ENCODE peak calls at places on chromosomes 4 and X, in seven cellular contexts. F is A549, V is Peyer's patch, S is Calu3, A is ovary, Q is tibial artery, Y is foreskin fibroblast. D is an unnamed sample.

GRCh38 chr4:4418676-4419370 is 31.9 kb downstream of the NSG1 start:
- DNase-seq in F (no peak), V (peak), S (no peak), A (no peak), Q (no peak), Y (no peak), D (no peak)

GRCh38 chrX:11913001-11913400 is 155.0 kb downstream of the MSL3 start:
- DNase-seq in F (no peak), V (no peak), S (no peak), A (no peak), Q (no peak), Y (peak), D (no peak)

GRCh38 chr4:146193628-146194027 is 18.1 kb downstream of the LSM6 start:
- DNase-seq in F (no peak), V (no peak), S (no peak), A (no peak), Q (no peak), Y (no peak), D (no peak)

GRCh38 chr4:75841641-75842520 is 60.4 kb downstream of the PPEF2 start:
- DNase-seq in F (peak), V (no peak), S (no peak), A (no peak), Q (no peak), Y (no peak), D (no peak)

GRCh38 chrX:151920101-151920500 is 7.4 kb downstream of the MAGEA4 start:
- DNase-seq in F (no peak), V (no peak), S (no peak), A (peak), Q (no peak), Y (no peak), D (no peak)

GRCh38 chr4:13988347-13989265 is 361.1 kb upstream of the BOD1L1 start:
- DNase-seq in F (peak), V (no peak), S (no peak), A (peak), Q (peak), Y (peak), D (no peak)

GRCh38 chrX:100687128-100687527 is 43.1 kb downstream of the SRPX2 start:
- DNase-seq in F (no peak), V (no peak), S (no peak), A (no peak), Q (no peak), Y (no peak), D (no peak)

GRCh38 chrX:63526863-63527262 is 175.7 kb upstream of the SPIN4 start:
- DNase-seq in F (no peak), V (no peak), S (no peak), A (no peak), Q (no peak), Y (no peak), D (no peak)

GRCh38 chr4:86924805-86925204 is 10.0 kb upstream of the AFF1 start:
- DNase-seq in F (no peak), V (no peak), S (no peak), A (no peak), Q (no peak), Y (peak), D (no peak)

GRCh38 chr4:40739347-40739746 is 10.4 kb upstream of the NSUN7 start:
- DNase-seq in F (no peak), V (no peak), S (no peak), A (no peak), Q (no peak), Y (no peak), D (no peak)

GRCh38 chr4:105765690-105766407 is 57.3 kb downstream of the GSTCD start:
- DNase-seq in F (peak), V (no peak), S (peak), A (no peak), Q (no peak), Y (peak), D (no peak)

GRCh38 chrX:74438771-74439170 is 17.5 kb downstream of the SLC16A2 start:
- DNase-seq in F (no peak), V (no peak), S (no peak), A (no peak), Q (no peak), Y (no peak), D (no peak)

GRCh38 chr4:15895517-15895916 is 43.0 kb downstream of the FGFBP1 start:
- DNase-seq in F (no peak), V (no peak), S (no peak), A (no peak), Q (no peak), Y (no peak), D (no peak)

GRCh38 chr4:153529646-153530045 is 63.5 kb downstream of the TMEM131L start:
- DNase-seq in F (no peak), V (no peak), S (no peak), A (no peak), Q (no peak), Y (peak), D (no peak)

GRCh38 chr4:56787380-56787779 is 34.1 kb downstream of the SPINK2 start:
- DNase-seq in F (no peak), V (peak), S (no peak), A (peak), Q (no peak), Y (no peak), D (peak)

GRCh38 chr4:108036252-108036651 is 46.6 kb downstream of the HADH start:
- DNase-seq in F (no peak), V (peak), S (no peak), A (no peak), Q (no peak), Y (no peak), D (no peak)

GRCh38 chr4:83113429-83113786 is 1.1 kb downstream of the PLAC8 start:
- DNase-seq in F (no peak), V (no peak), S (no peak), A (no peak), Q (no peak), Y (no peak), D (no peak)

GRCh38 chrX:135595543-135595942 is 75.1 kb downstream of the INTS6L start:
- DNase-seq in F (no peak), V (no peak), S (no peak), A (no peak), Q (no peak), Y (no peak), D (no peak)

GRCh38 chr4:102217345-102217744 is 127.9 kb downstream of the SLC39A8 start:
- DNase-seq in F (no peak), V (no peak), S (no peak), A (no peak), Q (no peak), Y (peak), D (no peak)

GRCh38 chr4:63430105-63430504 is 979.1 kb downstream of the TECRL start:
- DNase-seq in F (no peak), V (no peak), S (no peak), A (no peak), Q (no peak), Y (no peak), D (no peak)

GRCh38 chr4:72295966-72296557 is 264.3 kb downstream of the NPFFR2 start:
- DNase-seq in F (peak), V (no peak), S (no peak), A (no peak), Q (no peak), Y (peak), D (no peak)

GRCh38 chr4:112296949-112297483 is at the start of gene ALPK1:
- DNase-seq in F (peak), V (no peak), S (peak), A (no peak), Q (no peak), Y (peak), D (no peak)

GRCh38 chr4:140257461-140258305 is 103.7 kb upstream of the MAML3 start:
- DNase-seq in F (no peak), V (no peak), S (no peak), A (no peak), Q (no peak), Y (peak), D (no peak)

GRCh38 chrX:8748855-8749254 is 16.9 kb upstream of the ANOS1 start:
- DNase-seq in F (peak), V (no peak), S (peak), A (no peak), Q (no peak), Y (peak), D (peak)

GRCh38 chr4:121900132-121900983 is 30.1 kb upstream of the BBS7 start:
- DNase-seq in F (peak), V (peak), S (peak), A (no peak), Q (no peak), Y (peak), D (peak)

GRCh38 chr4:95165926-95166524 is 382.7 kb downstream of the UNC5C start:
- DNase-seq in F (peak), V (no peak), S (peak), A (no peak), Q (no peak), Y (peak), D (peak)

GRCh38 chrX:264634-265455 is 16.3 kb upstream of the PLCXD1 start:
- DNase-seq in F (no peak), V (no peak), S (no peak), A (no peak), Q (peak), Y (peak), D (no peak)

GRCh38 chrX:154024271-154024670 is 4.6 kb upstream of the IRAK1 start:
- DNase-seq in F (no peak), V (no peak), S (no peak), A (no peak), Q (no peak), Y (no peak), D (no peak)

GRCh38 chrX:139049455-139049854 is 337.9 kb upstream of the FGF13 start:
- DNase-seq in F (no peak), V (no peak), S (no peak), A (no peak), Q (no peak), Y (peak), D (no peak)
- TF ChIP-seq CTCF in F (no peak), V (no peak), S (no peak), A (no peak), Q (no peak), Y (no peak), D (no peak)

GRCh38 chrX:24990585-24990984 is 25.2 kb downstream of the ARX start:
- DNase-seq in F (no peak), V (no peak), S (no peak), A (no peak), Q (no peak), Y (no peak), D (no peak)
- TF ChIP-seq CTCF in F (peak), V (no peak), S (no peak), A (no peak), Q (no peak), Y (no peak), D (no peak)

GRCh38 chrX:17161991-17162390 is 213.0 kb upstream of the NHS start:
- DNase-seq in F (no peak), V (no peak), S (no peak), A (no peak), Q (no peak), Y (no peak), D (no peak)

GRCh38 chrX:17164079-17164478 is 210.9 kb upstream of the NHS start:
- DNase-seq in F (no peak), V (no peak), S (no peak), A (no peak), Q (no peak), Y (no peak), D (no peak)

GRCh38 chrX:17164936-17165335 is 210.1 kb upstream of the NHS start:
- DNase-seq in F (no peak), V (no peak), S (no peak), A (no peak), Q (no peak), Y (no peak), D (no peak)

DNA sequence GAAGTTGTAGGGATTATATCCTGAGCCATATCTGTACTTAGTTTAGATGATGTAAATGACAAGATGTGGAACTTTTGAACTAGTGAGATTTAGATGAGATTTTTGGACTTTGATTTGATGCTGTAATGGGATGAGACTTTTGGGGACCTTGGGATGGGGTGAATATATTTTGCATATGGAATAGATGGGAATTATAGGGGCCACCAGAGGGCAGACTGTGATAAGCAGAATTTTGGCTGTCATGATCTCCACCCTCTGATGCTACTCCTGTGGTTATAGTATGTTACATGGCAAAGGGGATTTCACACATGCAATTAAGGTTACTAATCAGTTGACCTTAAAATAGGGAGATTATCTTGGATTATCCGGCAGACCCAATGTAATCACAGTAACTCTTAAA is 214.0 kb upstream of the NHS start:
- DNase-seq in F (peak), V (no peak), S (no peak), A (no peak), Q (no peak), Y (peak), D (no peak)
- TF ChIP-seq CTCF in F (peak), V (no peak), S (no peak), A (no peak), Q (no peak), Y (no peak), D (no peak)

GRCh38 chr4:60500860-60501259 is 699.3 kb upstream of the ADGRL3 start:
- DNase-seq in F (no peak), V (no peak), S (no peak), A (no peak), Q (no peak), Y (no peak), D (no peak)

GRCh38 chr4:60506061-60506460 is 694.1 kb upstream of the ADGRL3 start:
- DNase-seq in F (no peak), V (no peak), S (no peak), A (no peak), Q (no peak), Y (no peak), D (no peak)

GRCh38 chr4:60502733-60503132 is 697.4 kb upstream of the ADGRL3 start:
- DNase-seq in F (no peak), V (no peak), S (no peak), A (no peak), Q (no peak), Y (no peak), D (no peak)
- TF ChIP-seq CTCF in F (no peak), V (no peak), S (no peak), A (no peak), Q (no peak), Y (no peak), D (no peak)